ENCODE peak calls at places on chromosomes 1 and 21, in five cellular contexts. One of them, this sample, is unnamed.

GRCh38 chr1:153231363-153231762 is 14.0 kb downstream of the PRR9 start:
- DNase-seq in IMR-90: no peak
- DNase-seq in endothelial cell of umbilical vein: no peak
- DNase-seq in A549: no peak
- DNase-seq in H1: no peak
- DNase-seq in this sample: no peak

GRCh38 chr1:11594222-11594621 is 60.0 kb downstream of the FBXO2 start:
- DNase-seq in IMR-90: peak
- DNase-seq in endothelial cell of umbilical vein: no peak
- DNase-seq in A549: no peak
- DNase-seq in H1: peak
- DNase-seq in this sample: no peak

GRCh38 chr1:32028746-32029145 is 15.1 kb downstream of the KHDRBS1 start:
- DNase-seq in IMR-90: peak
- DNase-seq in endothelial cell of umbilical vein: no peak
- DNase-seq in A549: no peak
- DNase-seq in H1: no peak
- DNase-seq in this sample: no peak

GRCh38 chr1:73765551-73766233 is 432.3 kb downstream of the LRRIQ3 start:
- DNase-seq in IMR-90: no peak
- DNase-seq in endothelial cell of umbilical vein: no peak
- DNase-seq in A549: no peak
- DNase-seq in H1: no peak
- DNase-seq in this sample: no peak

GRCh38 chr1:204637985-204638356 is 47.6 kb downstream of the LRRN2 start:
- DNase-seq in IMR-90: no peak
- DNase-seq in endothelial cell of umbilical vein: no peak
- DNase-seq in A549: no peak
- DNase-seq in H1: no peak
- DNase-seq in this sample: no peak

GRCh38 chr1:84619383-84620093 is 45.3 kb upstream of the CTBS start:
- DNase-seq in IMR-90: peak
- DNase-seq in endothelial cell of umbilical vein: peak
- DNase-seq in A549: peak
- DNase-seq in H1: no peak
- DNase-seq in this sample: no peak

GRCh38 chr21:36385909-36386642 is 884 bp downstream of the CHAF1B start:
- DNase-seq in IMR-90: peak
- DNase-seq in endothelial cell of umbilical vein: peak
- DNase-seq in A549: no peak
- DNase-seq in H1: no peak
- DNase-seq in this sample: no peak

GRCh38 chr1:32960819-32961355 is 3.7 kb downstream of the RNF19B start:
- DNase-seq in IMR-90: no peak
- DNase-seq in endothelial cell of umbilical vein: no peak
- DNase-seq in A549: no peak
- DNase-seq in H1: no peak
- DNase-seq in this sample: no peak

GRCh38 chr1:92536593-92537332 is 50.0 kb upstream of the GFI1 start:
- DNase-seq in IMR-90: peak
- DNase-seq in endothelial cell of umbilical vein: peak
- DNase-seq in A549: no peak
- DNase-seq in H1: no peak
- DNase-seq in this sample: peak

GRCh38 chr1:42012852-42013251 is 94.1 kb upstream of the HIVEP3 start:
- DNase-seq in IMR-90: peak
- DNase-seq in endothelial cell of umbilical vein: no peak
- DNase-seq in A549: no peak
- DNase-seq in H1: no peak
- DNase-seq in this sample: no peak

GRCh38 chr21:37762606-37763005 is 153.7 kb downstream of the KCNJ6 start:
- DNase-seq in IMR-90: no peak
- DNase-seq in endothelial cell of umbilical vein: no peak
- DNase-seq in A549: no peak
- DNase-seq in H1: no peak
- DNase-seq in this sample: no peak

GRCh38 chr21:22115746-22116145 is 1117.5 kb downstream of the NCAM2 start:
- DNase-seq in IMR-90: no peak
- DNase-seq in endothelial cell of umbilical vein: no peak
- DNase-seq in A549: no peak
- DNase-seq in H1: no peak
- DNase-seq in this sample: no peak

GRCh38 chr1:24418898-24419628 is 3.5 kb downstream of the NIPAL3 start:
- DNase-seq in IMR-90: peak
- DNase-seq in endothelial cell of umbilical vein: no peak
- DNase-seq in A549: no peak
- DNase-seq in H1: no peak
- DNase-seq in this sample: no peak

GRCh38 chr21:15301014-15301413 is 236.2 kb upstream of the NRIP1 start:
- DNase-seq in IMR-90: no peak
- DNase-seq in endothelial cell of umbilical vein: no peak
- DNase-seq in A549: no peak
- DNase-seq in H1: no peak
- DNase-seq in this sample: no peak

GRCh38 chr1:175597969-175598765 is 145.2 kb downstream of the TNR start:
- DNase-seq in IMR-90: peak
- DNase-seq in endothelial cell of umbilical vein: peak
- DNase-seq in A549: no peak
- DNase-seq in H1: no peak
- DNase-seq in this sample: peak

GRCh38 chr21:38293765-38294164 is 37.0 kb downstream of the KCNJ15 start:
- DNase-seq in IMR-90: no peak
- DNase-seq in endothelial cell of umbilical vein: no peak
- DNase-seq in A549: no peak
- DNase-seq in H1: no peak
- DNase-seq in this sample: no peak

GRCh38 chr21:33109574-33110339 is 39.8 kb downstream of the OLIG1 start:
- DNase-seq in IMR-90: no peak
- DNase-seq in endothelial cell of umbilical vein: no peak
- DNase-seq in A549: no peak
- DNase-seq in H1: no peak
- DNase-seq in this sample: no peak

GRCh38 chr1:27006683-27007082 is 6.0 kb downstream of the TENT5B start:
- DNase-seq in IMR-90: no peak
- DNase-seq in endothelial cell of umbilical vein: no peak
- DNase-seq in A549: no peak
- DNase-seq in H1: no peak
- DNase-seq in this sample: no peak

DNA sequence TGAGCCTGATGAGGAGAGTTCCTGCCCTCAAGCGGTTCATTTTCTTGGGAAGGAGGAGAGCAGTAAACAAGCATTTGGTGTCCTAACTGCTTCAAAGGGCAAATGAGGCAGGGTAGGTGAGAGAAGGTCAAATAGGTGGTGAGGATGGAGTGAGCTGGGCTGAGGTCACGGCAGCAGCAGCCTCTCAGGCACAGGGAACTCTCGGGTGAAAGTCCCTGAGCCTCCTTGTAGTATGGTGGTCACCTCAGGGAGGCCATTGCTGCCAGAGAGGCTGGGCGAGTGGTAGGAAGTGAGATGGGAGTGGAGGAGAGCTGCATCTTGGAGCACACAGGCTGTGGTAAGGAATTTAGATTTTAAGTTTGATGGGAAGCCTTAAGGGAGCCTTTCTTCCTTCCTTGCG is 4.0 kb downstream of the ADARB1 start:
- DNase-seq in IMR-90: no peak
- DNase-seq in endothelial cell of umbilical vein: no peak
- DNase-seq in A549: no peak
- DNase-seq in H1: no peak
- DNase-seq in this sample: no peak
- H3K4me3 ChIP-seq in IMR-90: no peak
- H3K4me3 ChIP-seq in endothelial cell of umbilical vein: no peak
- H3K4me3 ChIP-seq in A549: no peak
- H3K4me3 ChIP-seq in H1: no peak
- H3K4me3 ChIP-seq in this sample: no peak

DNA sequence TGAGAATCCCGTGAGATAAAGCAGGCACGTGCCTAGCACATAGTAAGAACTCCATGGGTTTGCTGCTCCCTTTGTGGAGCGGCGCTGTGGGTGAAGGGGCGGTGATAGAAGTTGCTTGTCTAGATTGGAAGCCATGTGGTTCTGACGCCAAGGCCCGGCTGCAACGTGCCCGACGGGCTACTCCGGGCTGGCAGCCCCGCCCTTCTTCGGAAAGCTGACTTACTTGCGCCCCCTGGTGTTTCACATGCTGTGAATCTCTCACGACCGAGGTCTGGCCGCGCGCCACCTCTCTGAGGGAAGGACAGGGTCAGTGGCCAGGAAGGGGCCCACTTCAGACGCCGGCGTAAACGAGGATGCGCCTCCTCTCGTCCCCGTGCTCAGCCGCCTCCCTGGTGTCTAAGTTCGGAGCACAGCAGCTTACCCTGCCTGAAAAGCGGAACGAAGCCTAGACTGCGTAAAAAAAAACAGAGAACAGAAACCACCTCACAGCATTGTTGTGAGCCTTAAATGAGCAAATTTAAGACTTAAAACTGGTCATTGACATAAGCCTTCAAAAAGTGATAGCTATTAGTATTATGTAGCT is 42.6 kb upstream of the WNT2B start:
- DNase-seq in IMR-90: peak
- DNase-seq in endothelial cell of umbilical vein: peak
- DNase-seq in A549: peak
- DNase-seq in H1: peak
- DNase-seq in this sample: peak
- TF ChIP-seq POLR2A in IMR-90: peak
- TF ChIP-seq POLR2A in endothelial cell of umbilical vein: peak
- TF ChIP-seq POLR2A in A549: no peak
- TF ChIP-seq POLR2A in H1: no peak
- TF ChIP-seq POLR2A in this sample: peak

DNA sequence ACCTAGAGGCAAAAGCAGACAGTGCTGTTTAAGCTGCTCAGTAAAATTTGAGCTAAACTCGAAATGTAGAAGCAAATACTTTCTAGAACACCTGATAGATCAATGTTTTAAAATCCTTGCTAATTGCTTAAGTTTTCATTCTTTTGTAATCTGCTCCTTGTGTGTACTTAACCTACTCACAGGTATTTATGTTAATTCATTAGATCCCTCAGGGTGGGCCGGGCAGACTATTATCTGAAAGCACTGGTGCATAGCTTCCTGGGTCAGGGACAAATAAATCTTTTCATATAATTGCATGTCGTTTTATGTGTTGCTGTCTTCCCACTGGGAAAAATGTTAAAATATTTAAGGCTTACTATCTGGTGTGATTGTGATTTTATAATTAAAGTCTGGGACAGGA is 440.5 kb downstream of the SMYD3 start:
- DNase-seq in IMR-90: no peak
- DNase-seq in endothelial cell of umbilical vein: no peak
- DNase-seq in A549: no peak
- DNase-seq in H1: peak
- DNase-seq in this sample: no peak
- H3K4me2 ChIP-seq in IMR-90: no peak
- H3K4me2 ChIP-seq in endothelial cell of umbilical vein: no peak
- H3K4me2 ChIP-seq in A549: no peak
- H3K4me2 ChIP-seq in H1: no peak
- H3K4me2 ChIP-seq in this sample: no peak

DNA sequence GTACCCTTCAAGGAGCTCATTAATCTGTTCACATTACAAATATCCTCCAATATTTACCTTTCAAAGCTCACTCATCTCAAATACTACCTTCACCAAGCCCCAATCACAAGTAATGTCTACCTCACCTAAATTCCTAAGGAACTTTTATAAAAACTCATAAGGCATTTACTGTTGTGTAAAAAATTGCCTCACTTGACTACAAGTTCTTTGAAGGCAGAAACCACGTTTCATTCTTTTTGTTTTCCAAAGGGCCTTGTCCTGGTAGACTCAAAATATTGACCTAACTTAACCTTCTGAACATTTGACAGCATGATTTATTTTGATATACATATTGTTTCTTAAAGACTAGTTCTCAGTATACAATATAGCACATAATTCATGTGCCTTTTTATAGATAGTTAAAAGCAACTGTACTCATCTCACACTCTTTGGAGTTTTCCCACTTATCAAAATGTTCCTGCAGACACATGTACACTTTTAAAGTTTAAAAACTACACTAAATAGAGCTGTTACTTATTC is 2.5 kb downstream of the USP33 start:
- DNase-seq in IMR-90: no peak
- DNase-seq in endothelial cell of umbilical vein: no peak
- DNase-seq in A549: no peak
- DNase-seq in H1: no peak
- DNase-seq in this sample: no peak
- H3K4me3 ChIP-seq in IMR-90: no peak
- H3K4me3 ChIP-seq in endothelial cell of umbilical vein: no peak
- H3K4me3 ChIP-seq in A549: no peak
- H3K4me3 ChIP-seq in H1: no peak
- H3K4me3 ChIP-seq in this sample: peak

GRCh38 chr21:43719748-43720538 is 1.0 kb downstream of the PDXK start:
- DNase-seq in IMR-90: no peak
- DNase-seq in endothelial cell of umbilical vein: no peak
- DNase-seq in A549: no peak
- DNase-seq in H1: no peak
- DNase-seq in this sample: no peak
- TF ChIP-seq POLR2A in IMR-90: no peak
- TF ChIP-seq POLR2A in endothelial cell of umbilical vein: no peak
- TF ChIP-seq POLR2A in A549: no peak
- TF ChIP-seq POLR2A in H1: no peak
- TF ChIP-seq POLR2A in this sample: peak

GRCh38 chr1:182101415-182102041 is 40.0 kb upstream of the ZNF648 start:
- DNase-seq in IMR-90: no peak
- DNase-seq in endothelial cell of umbilical vein: no peak
- DNase-seq in A549: no peak
- DNase-seq in H1: peak
- DNase-seq in this sample: no peak
- H3K4me2 ChIP-seq in IMR-90: no peak
- H3K4me2 ChIP-seq in endothelial cell of umbilical vein: no peak
- H3K4me2 ChIP-seq in A549: no peak
- H3K4me2 ChIP-seq in H1: peak
- H3K4me2 ChIP-seq in this sample: no peak

DNA sequence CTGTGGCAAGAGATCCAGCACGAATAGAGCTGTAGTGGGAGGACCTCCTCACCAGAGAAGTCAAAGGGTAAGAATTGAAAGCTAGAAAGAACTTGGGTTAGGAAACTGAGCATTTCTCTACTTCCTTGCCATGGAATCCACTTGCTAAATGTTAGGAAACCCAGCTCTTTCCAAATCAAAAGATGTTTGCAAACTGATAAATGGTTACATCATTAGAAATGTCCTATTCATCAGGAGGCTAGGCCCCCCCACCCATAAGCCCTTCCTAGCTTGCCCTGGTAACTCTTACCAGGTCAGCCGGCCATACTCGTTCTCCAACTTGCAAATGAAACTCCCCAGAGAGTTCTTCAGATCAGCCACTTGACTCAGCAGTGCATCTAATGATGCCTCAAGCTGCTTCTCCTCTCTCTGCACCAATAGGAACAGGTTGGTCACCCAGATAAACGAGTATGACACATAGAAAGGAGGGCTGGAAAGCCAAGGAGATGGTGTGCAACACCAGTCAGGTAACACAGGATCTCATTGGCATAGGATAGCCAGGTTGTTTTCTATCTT is 1.5 kb downstream of the MED8 start:
- DNase-seq in IMR-90: peak
- DNase-seq in endothelial cell of umbilical vein: no peak
- DNase-seq in A549: no peak
- DNase-seq in H1: no peak
- DNase-seq in this sample: no peak
- H3K4me3 ChIP-seq in IMR-90: peak
- H3K4me3 ChIP-seq in endothelial cell of umbilical vein: no peak
- H3K4me3 ChIP-seq in A549: no peak
- H3K4me3 ChIP-seq in H1: no peak
- H3K4me3 ChIP-seq in this sample: peak